ENCODE peak calls at places on chromosomes 4 and X, in ten cellular contexts. Y, O, V, B, S, T, Z, C, A and M are unnamed samples.
A peak's percentile ranks its signal among the peaks of the same experiment; 100 is the strongest.

GRCh38 chr4:162510937-162511336 is 347.1 kb upstream of the FSTL5 start:
- DNase-seq in Y (no peak), O (no peak), V (no peak), B (no peak), S (no peak), T (no peak), Z (no peak), C (no peak), A (no peak), M (no peak)

GRCh38 chr4:184310171-184310567 is 92.5 kb upstream of the ENPP6 start:
- DNase-seq in Y (no peak), O (peak; percentile 73), V (peak; percentile 28), B (no peak), S (no peak), T (peak; percentile 18), Z (peak; percentile 24), C (no peak), A (peak; percentile 48), M (no peak)

GRCh38 chrX:107537815-107538214 is 88.4 kb downstream of the FRMPD3 start:
- DNase-seq in Y (no peak), O (peak; percentile 15), V (peak; percentile 29), B (no peak), S (peak; percentile 26), T (peak; percentile 66), Z (peak; percentile 43), C (no peak), A (no peak), M (peak; percentile 32)

GRCh38 chr4:84915396-84915780 is 51.1 kb downstream of the WDFY3 start:
- DNase-seq in Y (no peak), O (no peak), V (peak; percentile 21), B (no peak), S (no peak), T (no peak), Z (no peak), C (no peak), A (no peak), M (no peak)

GRCh38 chrX:134803551-134804183 is 145.4 kb upstream of the PLAC1 start:
- DNase-seq in Y (no peak), O (no peak), V (no peak), B (no peak), S (no peak), T (no peak), Z (peak; percentile 42), C (no peak), A (no peak), M (no peak)

GRCh38 chr4:23648846-23649596 is 240.8 kb downstream of the PPARGC1A start:
- DNase-seq in Y (no peak), O (no peak), V (no peak), B (no peak), S (no peak), T (no peak), Z (no peak), C (no peak), A (no peak), M (no peak)

GRCh38 chrX:76183289-76184057 is 10.6 kb downstream of the PBDC1 start:
- DNase-seq in Y (no peak), O (no peak), V (no peak), B (no peak), S (no peak), T (no peak), Z (no peak), C (no peak), A (no peak), M (peak; percentile 18)

GRCh38 chr4:125389713-125390112 is 75.0 kb downstream of the FAT4 start:
- DNase-seq in Y (no peak), O (no peak), V (peak; percentile 83), B (no peak), S (no peak), T (peak; percentile 16), Z (no peak), C (no peak), A (no peak), M (peak; percentile 83)

GRCh38 chr4:26590639-26591038 is 6.8 kb downstream of the TBC1D19 start:
- DNase-seq in Y (no peak), O (no peak), V (no peak), B (no peak), S (no peak), T (peak; percentile 36), Z (no peak), C (no peak), A (no peak), M (peak; percentile 51)

GRCh38 chr4:123649644-123650356 is 253.2 kb downstream of the SPRY1 start:
- DNase-seq in Y (no peak), O (no peak), V (no peak), B (no peak), S (peak; percentile 49), T (peak; percentile 79), Z (no peak), C (no peak), A (peak; percentile 59), M (peak; percentile 91)

GRCh38 chrX:115330498-115331138 is 41.1 kb downstream of the LUZP4 start:
- DNase-seq in Y (no peak), O (peak; percentile 11), V (peak; percentile 65), B (peak; percentile 20), S (no peak), T (peak; percentile 75), Z (peak; percentile 41), C (no peak), A (no peak), M (peak; percentile 42)

GRCh38 chrX:114071412-114071811 is 512.5 kb upstream of the HTR2C start:
- DNase-seq in Y (no peak), O (no peak), V (no peak), B (no peak), S (no peak), T (no peak), Z (no peak), C (no peak), A (no peak), M (no peak)

GRCh38 chrX:44731160-44731559 is 112.7 kb upstream of the DUSP21 start:
- DNase-seq in Y (no peak), O (no peak), V (no peak), B (no peak), S (no peak), T (no peak), Z (no peak), C (no peak), A (no peak), M (no peak)

GRCh38 chrX:130700629-130701028 is 202.4 kb downstream of the ENOX2 start:
- DNase-seq in Y (no peak), O (no peak), V (no peak), B (no peak), S (no peak), T (no peak), Z (no peak), C (no peak), A (no peak), M (no peak)

GRCh38 chrX:71492086-71493065 is 40.5 kb upstream of the OGT start:
- DNase-seq in Y (peak; percentile 26), O (no peak), V (peak; percentile 40), B (peak; percentile 50), S (peak; percentile 50), T (peak; percentile 50), Z (no peak), C (no peak), A (peak; percentile 73), M (peak; percentile 51)

GRCh38 chr4:151517896-151518295 is 108.9 kb downstream of the FHIP1A start:
- DNase-seq in Y (no peak), O (no peak), V (no peak), B (no peak), S (no peak), T (no peak), Z (no peak), C (no peak), A (no peak), M (no peak)

GRCh38 chr4:180721356-180721755 is 1521.8 kb upstream of the TENM3 start:
- DNase-seq in Y (no peak), O (no peak), V (no peak), B (no peak), S (no peak), T (no peak), Z (no peak), C (no peak), A (no peak), M (no peak)

GRCh38 chr4:109801895-109802319 is at the start of gene CFI:
- DNase-seq in Y (no peak), O (no peak), V (peak; percentile 76), B (no peak), S (no peak), T (no peak), Z (no peak), C (no peak), A (no peak), M (peak; percentile 12)

GRCh38 chrX:13142891-13143290 is 98.5 kb upstream of the FAM9C start:
- DNase-seq in Y (no peak), O (no peak), V (no peak), B (no peak), S (peak; percentile 61), T (no peak), Z (no peak), C (no peak), A (no peak), M (no peak)

GRCh38 chr4:15035152-15035551 is 32.9 kb downstream of the CPEB2 start:
- DNase-seq in Y (no peak), O (no peak), V (peak; percentile 27), B (no peak), S (no peak), T (no peak), Z (peak; percentile 5), C (no peak), A (no peak), M (peak; percentile 31)
- H3K27ac ChIP-seq in Y (no peak overlapping the region), O (no peak overlapping the region), V (no peak overlapping the region), B (no peak overlapping the region), S (no peak overlapping the region), T (no peak overlapping the region), Z (no peak overlapping the region), C (no peak overlapping the region), A (no peak overlapping the region), M (peak overlapping the region; percentile 3)

DNA sequence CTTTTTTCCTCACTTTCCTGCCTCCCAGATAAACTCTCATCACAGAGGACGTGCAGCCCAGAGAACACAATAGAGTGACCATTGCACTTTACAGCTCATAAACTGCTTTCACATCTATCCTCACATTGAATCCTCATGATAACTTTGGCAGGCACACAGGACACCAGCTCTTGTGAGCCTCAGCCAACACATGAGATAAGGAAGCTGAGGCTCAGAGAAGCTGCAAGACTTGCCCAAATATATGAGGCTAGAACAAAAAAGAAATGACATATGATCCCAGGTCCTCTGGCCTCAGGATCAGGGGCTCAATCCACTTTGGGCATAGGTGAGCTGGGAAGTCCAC is 85.0 kb upstream of the CPEB2 start:
- DNase-seq in Y (no peak), O (no peak), V (peak; percentile 56), B (no peak), S (no peak), T (no peak), Z (no peak), C (no peak), A (no peak), M (no peak)
- H3K27ac ChIP-seq in Y (no peak overlapping the region), O (no peak overlapping the region), V (peak overlapping the region; percentile 23), B (no peak overlapping the region), S (no peak overlapping the region), T (peak overlapping the region; percentile 88), Z (no peak overlapping the region), C (no peak overlapping the region), A (no peak overlapping the region), M (peak overlapping the region; percentile 7)

GRCh38 chr4:118889313-118889694 is 650 bp downstream of the SYNPO2 start:
- DNase-seq in Y (no peak), O (no peak), V (no peak), B (no peak), S (no peak), T (no peak), Z (no peak), C (no peak), A (no peak), M (no peak)
- H3K27ac ChIP-seq in Y (no peak overlapping the region), O (no peak overlapping the region), V (no peak overlapping the region), B (no peak overlapping the region), S (no peak overlapping the region), T (no peak overlapping the region), Z (no peak overlapping the region), C (peak overlapping the region; percentile 80), A (peak overlapping the region; percentile 88), M (no peak overlapping the region)

GRCh38 chrX:57871463-57871862 is 38.8 kb downstream of the ZXDA start:
- DNase-seq in Y (no peak), O (no peak), V (no peak), B (no peak), S (no peak), T (no peak), Z (no peak), C (no peak), A (no peak), M (no peak)
- H3K27ac ChIP-seq in Y (no peak overlapping the region), O (no peak overlapping the region), V (no peak overlapping the region), B (no peak overlapping the region), S (no peak overlapping the region), T (no peak overlapping the region), Z (no peak overlapping the region), C (no peak overlapping the region), A (no peak overlapping the region), M (no peak overlapping the region)